ENCODE peak calls at places on chromosomes 16 and 17, in four cellular contexts. J is NT2/D1, U is GM12878, Y is HepG2. M is an unnamed sample.

GRCh38 chr16:89014611-89015230 is 37.7 kb upstream of the CBFA2T3 start:
- DNase-seq in J (no peak), U (no peak), Y (no peak), M (no peak)

GRCh38 chr16:9824191-9824590 is 358.0 kb downstream of the GRIN2A start:
- DNase-seq in J (no peak), U (no peak), Y (no peak), M (no peak)

GRCh38 chr17:60630352-60630751 is 30.4 kb downstream of the PPM1D start:
- DNase-seq in J (no peak), U (no peak), Y (no peak), M (no peak)

GRCh38 chr17:60439501-60439900 is 17.2 kb downstream of the CHCT1 start:
- DNase-seq in J (no peak), U (no peak), Y (peak; percentile 12), M (no peak)

GRCh38 chr17:13635951-13636350 is 34.2 kb upstream of the HS3ST3A1 start:
- DNase-seq in J (no peak), U (no peak), Y (no peak), M (no peak)

GRCh38 chr17:44424828-44425463 is 35.5 kb upstream of the ITGA2B start:
- DNase-seq in J (no peak), U (no peak), Y (no peak), M (no peak)

GRCh38 chr17:74796211-74796610 is 20.1 kb upstream of the NAT9 start:
- DNase-seq in J (no peak), U (no peak), Y (no peak), M (no peak)

GRCh38 chr17:30346211-30346831 is 12.5 kb upstream of the TMIGD1 start:
- DNase-seq in J (no peak), U (no peak), Y (peak; percentile 49), M (no peak)

GRCh38 chr16:67979955-67980678 is at the start of gene DPEP3:
- DNase-seq in J (no peak), U (no peak), Y (no peak), M (no peak)

GRCh38 chr16:54203851-54204505 is 82.6 kb downstream of the IRX3 start:
- DNase-seq in J (no peak), U (no peak), Y (peak; percentile 48), M (no peak)

GRCh38 chr17:59161477-59161876 is 5.9 kb downstream of the PRR11 start:
- DNase-seq in J (no peak), U (no peak), Y (no peak), M (no peak)

GRCh38 chr16:27222499-27223225 is 19.3 kb downstream of the KDM8 start:
- DNase-seq in J (no peak), U (no peak), Y (no peak), M (no peak)

GRCh38 chr16:4859900-4860255 is 12.6 kb downstream of the UBN1 start:
- DNase-seq in J (no peak), U (no peak), Y (no peak), M (no peak)

GRCh38 chr16:68782198-68783174 is 45.4 kb downstream of the CDH1 start:
- DNase-seq in J (no peak), U (no peak), Y (no peak), M (no peak)

GRCh38 chr16:9612267-9612666 is 520.8 kb downstream of the HAPSTR1 start:
- DNase-seq in J (no peak), U (no peak), Y (no peak), M (no peak)

GRCh38 chr17:14429084-14429483 is 128.2 kb downstream of the HS3ST3B1 start:
- DNase-seq in J (no peak), U (no peak), Y (no peak), M (no peak)

GRCh38 chr17:45437461-45438283 is 5.0 kb upstream of the ARHGAP27 start:
- DNase-seq in J (no peak), U (no peak), Y (no peak), M (no peak)

GRCh38 chr16:19997264-19997663 is 76.4 kb downstream of the GPR139 start:
- DNase-seq in J (no peak), U (no peak), Y (no peak), M (no peak)

GRCh38 chr17:8022358-8023038 is 16.4 kb upstream of the ALOX15B start:
- DNase-seq in J (peak; percentile 18), U (no peak), Y (no peak), M (no peak)

GRCh38 chr16:86297391-86297790 is 212.9 kb upstream of the FOXF1 start:
- DNase-seq in J (no peak), U (no peak), Y (no peak), M (no peak)

GRCh38 chr17:57671546-57672204 is 73.4 kb downstream of the CCDC182 start:
- DNase-seq in J (peak; percentile 69), U (no peak), Y (peak; percentile 69), M (peak; percentile 90)

GRCh38 chr17:22090263-22090935 is 398.1 kb downstream of the KCNJ18 start:
- DNase-seq in J (no peak), U (no peak), Y (no peak), M (no peak)

GRCh38 chr17:59842901-59843652 is 49.7 kb downstream of the TUBD1 start:
- DNase-seq in J (no peak), U (peak; percentile 80), Y (peak; percentile 96), M (no peak)

GRCh38 chr16:85041184-85041928 is 13.8 kb downstream of the KIAA0513 start:
- DNase-seq in J (no peak), U (no peak), Y (no peak), M (no peak)

GRCh38 chr16:27436921-27437650 is 35.1 kb downstream of the IL21R start:
- DNase-seq in J (no peak), U (no peak), Y (no peak), M (no peak)

GRCh38 chr16:3780570-3780969 is 63.2 kb upstream of the TRAP1 start:
- DNase-seq in J (no peak), U (no peak), Y (no peak), M (peak; percentile 24)

GRCh38 chr16:52376677-52377300 is 170.2 kb downstream of the TOX3 start:
- DNase-seq in J (no peak), U (no peak), Y (no peak), M (no peak)

GRCh38 chr16:88561485-88562369 is 8.5 kb upstream of the ZC3H18 start:
- DNase-seq in J (no peak), U (no peak), Y (no peak), M (peak; percentile 68)

GRCh38 chr17:74325743-74326379 is at the start of gene KIF19:
- DNase-seq in J (peak; percentile 16), U (no peak), Y (no peak), M (no peak)

GRCh38 chr17:76956846-76957540 is 88.8 kb downstream of the MGAT5B start:
- DNase-seq in J (no peak), U (no peak), Y (no peak), M (no peak)

GRCh38 chr16:15777533-15778203 is 79.2 kb downstream of the MYH11 start:
- DNase-seq in J (peak; percentile 70), U (no peak), Y (peak; percentile 85), M (peak; percentile 62)

GRCh38 chr17:48491527-48492273 is 39.1 kb downstream of the HOXB1 start:
- DNase-seq in J (no peak), U (no peak), Y (no peak), M (no peak)

GRCh38 chr16:30122621-30123160 is 329 bp downstream of the MAPK3 start:
- DNase-seq in J (no peak), U (no peak), Y (no peak), M (no peak)

GRCh38 chr17:15457723-15458094 is 9.7 kb downstream of the CDRT4 start:
- DNase-seq in J (no peak), U (no peak), Y (no peak), M (no peak)

GRCh38 chr17:51372345-51373004 is 112.1 kb downstream of the UTP18 start:
- DNase-seq in J (peak; percentile 25), U (peak; percentile 82), Y (peak; percentile 72), M (peak; percentile 50)

DNA sequence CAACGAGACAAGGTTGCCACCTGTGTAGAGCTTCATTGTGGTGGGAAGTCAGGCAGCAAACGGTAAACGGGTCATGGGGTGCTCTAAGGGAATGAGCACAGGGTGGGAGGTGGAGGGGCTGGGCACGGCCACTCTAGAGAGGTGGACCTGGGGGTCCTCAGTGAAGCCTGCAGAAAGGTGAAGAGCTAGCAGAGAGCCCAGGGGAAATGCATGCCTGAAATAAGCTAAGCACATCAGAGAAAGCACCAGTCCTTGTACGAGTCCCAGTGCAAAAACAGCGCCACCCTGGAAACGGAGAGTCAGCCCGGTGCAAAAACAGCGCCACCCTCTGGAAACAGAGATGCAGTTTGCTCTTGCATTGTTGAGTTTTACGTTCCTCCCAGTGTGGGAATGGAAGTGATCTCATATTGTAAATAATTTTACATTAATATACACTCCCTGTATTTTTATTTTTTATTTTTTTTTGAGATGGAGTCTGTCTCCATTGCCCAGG is 65.0 kb downstream of the TBC1D16 start:
- DNase-seq in J (no peak), U (no peak), Y (peak; percentile 77), M (peak; percentile 73)
- TF ChIP-seq SUZ12 in J (no peak), U (no peak), Y (no peak), M (no peak)

GRCh38 chr16:12062343-12063003 is 85.9 kb downstream of the SNX29 start:
- DNase-seq in J (no peak), U (no peak), Y (no peak), M (no peak)
- TF ChIP-seq SUZ12 in J (no peak), U (no peak), Y (no peak), M (no peak)

DNA sequence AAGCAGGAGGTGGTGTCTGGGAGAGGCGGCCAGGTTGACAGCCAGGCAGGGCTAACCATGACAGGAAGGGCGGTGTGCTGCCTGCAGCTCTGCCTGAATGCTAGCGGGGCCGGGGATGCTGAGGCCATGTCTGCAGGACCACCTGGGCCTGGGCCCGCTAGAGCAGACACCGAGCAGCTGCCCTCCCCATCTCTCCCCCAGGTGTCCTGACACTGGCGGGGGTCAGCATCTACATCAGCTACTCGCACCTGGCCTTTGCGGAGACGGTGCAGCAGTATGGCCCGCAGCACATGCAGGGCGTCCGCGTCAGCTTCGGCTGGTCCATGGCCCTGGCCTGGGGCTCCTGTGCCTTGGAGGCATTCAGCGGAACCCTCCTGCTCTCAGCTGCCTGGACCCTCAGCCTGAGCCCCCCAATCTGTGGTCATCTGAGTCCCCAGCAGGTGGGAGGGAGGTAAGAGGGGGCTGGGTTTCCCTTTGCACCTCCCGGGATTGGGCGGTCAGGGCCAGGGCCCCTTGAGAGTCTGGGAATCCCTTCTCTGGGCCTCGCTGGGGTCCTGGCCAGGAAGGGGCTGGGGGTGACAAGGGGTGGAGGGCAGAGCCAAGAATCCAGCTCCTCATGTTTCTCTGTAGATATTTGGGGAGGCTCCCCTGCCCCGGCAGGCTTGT is 7.5 kb downstream of the TMEM235 start:
- DNase-seq in J (no peak), U (no peak), Y (no peak), M (no peak)
- TF ChIP-seq SUZ12 in J (no peak), U (no peak), Y (no peak), M (no peak)

GRCh38 chr16:65409505-65409904 is 287.6 kb upstream of the CDH11 start:
- DNase-seq in J (no peak), U (no peak), Y (no peak), M (no peak)

GRCh38 chr16:65406933-65407332 is 285.1 kb upstream of the CDH11 start:
- DNase-seq in J (no peak), U (no peak), Y (no peak), M (no peak)

GRCh38 chr16:65413861-65414260 is 292.0 kb upstream of the CDH11 start:
- DNase-seq in J (no peak), U (no peak), Y (no peak), M (no peak)

GRCh38 chr16:65414284-65414984 is 292.6 kb upstream of the CDH11 start:
- DNase-seq in J (no peak), U (no peak), Y (no peak), M (no peak)

DNA sequence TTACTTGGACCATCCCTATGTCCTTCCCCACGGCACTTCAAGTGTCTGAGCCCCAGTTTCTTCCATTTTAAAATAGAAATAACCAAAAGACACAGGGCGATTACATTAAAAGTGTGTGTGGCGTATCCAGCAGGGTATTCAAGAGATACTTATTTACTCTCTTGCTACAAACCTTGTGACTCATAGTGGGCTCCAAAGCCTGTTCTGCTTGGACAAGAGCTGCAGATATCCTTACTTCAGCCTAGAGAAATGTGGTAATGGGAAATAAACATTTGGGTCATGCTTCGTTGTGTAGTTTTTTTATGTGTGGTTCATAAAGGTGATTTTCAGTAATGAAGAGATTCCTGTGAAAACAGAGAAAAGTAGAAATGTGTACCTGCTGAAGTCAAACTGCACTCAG is 288.9 kb upstream of the CDH11 start:
- DNase-seq in J (no peak), U (no peak), Y (no peak), M (no peak)
- TF ChIP-seq SUZ12 in J (no peak), U (no peak), Y (no peak), M (no peak)

M was measured in HEK293T.